ENCODE peak calls at places on chromosomes 7 and 10, in nine cellular contexts. One of them, this sample, is unnamed.

GRCh38 chr10:69051303-69051702 is 36.6 kb upstream of the SRGN start:
- DNase-seq in right atrium auricular region: peak; percentile 68
- DNase-seq in adrenal gland: peak; percentile 41
- DNase-seq in lower lobe of right lung: peak; percentile 76
- DNase-seq in CD4-positive, CD25-positive, alpha-beta regulatory T cell: no peak
- DNase-seq in aorta: no peak
- DNase-seq in suprapubic skin: no peak
- DNase-seq in stomach: no peak
- DNase-seq in heart left ventricle: peak; percentile 45
- DNase-seq in this sample: no peak

GRCh38 chr7:90723866-90724265 is 127.7 kb downstream of the CDK14 start:
- DNase-seq in stomach: no peak
- DNase-seq in heart left ventricle: no peak
- DNase-seq in right atrium auricular region: no peak
- DNase-seq in aorta: no peak
- DNase-seq in adrenal gland: no peak
- DNase-seq in lower lobe of right lung: no peak
- DNase-seq in CD4-positive, CD25-positive, alpha-beta regulatory T cell: no peak
- DNase-seq in suprapubic skin: no peak
- DNase-seq in this sample: no peak

GRCh38 chr7:122756860-122757259 is 54.1 kb upstream of the RNF148 start:
- DNase-seq in right atrium auricular region: no peak
- DNase-seq in aorta: no peak
- DNase-seq in suprapubic skin: no peak
- DNase-seq in CD4-positive, CD25-positive, alpha-beta regulatory T cell: no peak
- DNase-seq in adrenal gland: no peak
- DNase-seq in heart left ventricle: no peak
- DNase-seq in stomach: no peak
- DNase-seq in lower lobe of right lung: no peak
- DNase-seq in this sample: no peak

GRCh38 chr7:1798191-1798590 is 128.1 kb downstream of the ELFN1 start:
- DNase-seq in CD4-positive, CD25-positive, alpha-beta regulatory T cell: no peak
- DNase-seq in suprapubic skin: no peak
- DNase-seq in lower lobe of right lung: no peak
- DNase-seq in aorta: no peak
- DNase-seq in heart left ventricle: no peak
- DNase-seq in stomach: no peak
- DNase-seq in right atrium auricular region: no peak
- DNase-seq in adrenal gland: no peak
- DNase-seq in this sample: no peak

GRCh38 chr10:119542990-119543813 is 683 bp upstream of the RGS10 start:
- DNase-seq in lower lobe of right lung: peak; percentile 70
- DNase-seq in stomach: peak; percentile 47
- DNase-seq in CD4-positive, CD25-positive, alpha-beta regulatory T cell: peak; percentile 46
- DNase-seq in heart left ventricle: peak; percentile 53
- DNase-seq in adrenal gland: peak; percentile 20
- DNase-seq in aorta: peak; percentile 88
- DNase-seq in right atrium auricular region: no peak
- DNase-seq in suprapubic skin: no peak
- DNase-seq in this sample: peak; percentile 68

GRCh38 chr7:104627516-104627915 is 299.1 kb downstream of the LHFPL3 start:
- DNase-seq in stomach: no peak
- DNase-seq in right atrium auricular region: no peak
- DNase-seq in adrenal gland: peak; percentile 28
- DNase-seq in suprapubic skin: no peak
- DNase-seq in heart left ventricle: no peak
- DNase-seq in lower lobe of right lung: no peak
- DNase-seq in CD4-positive, CD25-positive, alpha-beta regulatory T cell: no peak
- DNase-seq in aorta: no peak
- DNase-seq in this sample: no peak

GRCh38 chr10:33643042-33643441 is 308.6 kb upstream of the NRP1 start:
- DNase-seq in lower lobe of right lung: no peak
- DNase-seq in stomach: no peak
- DNase-seq in heart left ventricle: no peak
- DNase-seq in right atrium auricular region: no peak
- DNase-seq in CD4-positive, CD25-positive, alpha-beta regulatory T cell: no peak
- DNase-seq in adrenal gland: no peak
- DNase-seq in suprapubic skin: no peak
- DNase-seq in aorta: no peak
- DNase-seq in this sample: no peak

GRCh38 chr10:44311563-44311905 is 73.4 kb downstream of the CXCL12 start:
- DNase-seq in right atrium auricular region: no peak
- DNase-seq in suprapubic skin: no peak
- DNase-seq in lower lobe of right lung: no peak
- DNase-seq in aorta: no peak
- DNase-seq in heart left ventricle: no peak
- DNase-seq in CD4-positive, CD25-positive, alpha-beta regulatory T cell: no peak
- DNase-seq in stomach: no peak
- DNase-seq in adrenal gland: no peak
- DNase-seq in this sample: no peak

GRCh38 chr10:68049289-68050078 is 25.6 kb downstream of the HERC4 start:
- DNase-seq in CD4-positive, CD25-positive, alpha-beta regulatory T cell: no peak
- DNase-seq in right atrium auricular region: no peak
- DNase-seq in lower lobe of right lung: no peak
- DNase-seq in stomach: no peak
- DNase-seq in aorta: no peak
- DNase-seq in adrenal gland: no peak
- DNase-seq in heart left ventricle: no peak
- DNase-seq in suprapubic skin: no peak
- DNase-seq in this sample: no peak

GRCh38 chr7:28292826-28293528 is 112.4 kb upstream of the JAZF1 start:
- DNase-seq in adrenal gland: no peak
- DNase-seq in heart left ventricle: no peak
- DNase-seq in suprapubic skin: no peak
- DNase-seq in CD4-positive, CD25-positive, alpha-beta regulatory T cell: no peak
- DNase-seq in stomach: no peak
- DNase-seq in lower lobe of right lung: no peak
- DNase-seq in right atrium auricular region: no peak
- DNase-seq in aorta: no peak
- DNase-seq in this sample: no peak

GRCh38 chr7:22443370-22444180 is 56.4 kb downstream of the STEAP1B start:
- DNase-seq in adrenal gland: no peak
- DNase-seq in aorta: no peak
- DNase-seq in suprapubic skin: no peak
- DNase-seq in lower lobe of right lung: no peak
- DNase-seq in stomach: no peak
- DNase-seq in CD4-positive, CD25-positive, alpha-beta regulatory T cell: no peak
- DNase-seq in heart left ventricle: no peak
- DNase-seq in right atrium auricular region: no peak
- DNase-seq in this sample: no peak

GRCh38 chr10:60230892-60231291 is 158.8 kb downstream of the ANK3 start:
- DNase-seq in heart left ventricle: no peak
- DNase-seq in adrenal gland: no peak
- DNase-seq in CD4-positive, CD25-positive, alpha-beta regulatory T cell: no peak
- DNase-seq in aorta: no peak
- DNase-seq in suprapubic skin: no peak
- DNase-seq in lower lobe of right lung: no peak
- DNase-seq in stomach: no peak
- DNase-seq in right atrium auricular region: no peak
- DNase-seq in this sample: no peak

GRCh38 chr10:60237977-60238376 is 151.7 kb downstream of the ANK3 start:
- DNase-seq in suprapubic skin: no peak
- DNase-seq in right atrium auricular region: no peak
- DNase-seq in CD4-positive, CD25-positive, alpha-beta regulatory T cell: no peak
- DNase-seq in stomach: no peak
- DNase-seq in heart left ventricle: no peak
- DNase-seq in lower lobe of right lung: no peak
- DNase-seq in adrenal gland: no peak
- DNase-seq in aorta: no peak
- DNase-seq in this sample: no peak

GRCh38 chr10:60236869-60237524 is 152.7 kb downstream of the ANK3 start:
- DNase-seq in suprapubic skin: no peak
- DNase-seq in heart left ventricle: peak; percentile 73
- DNase-seq in aorta: no peak
- DNase-seq in right atrium auricular region: peak; percentile 65
- DNase-seq in stomach: peak; percentile 44
- DNase-seq in lower lobe of right lung: peak; percentile 77
- DNase-seq in CD4-positive, CD25-positive, alpha-beta regulatory T cell: no peak
- DNase-seq in adrenal gland: peak; percentile 17
- DNase-seq in this sample: no peak

GRCh38 chr10:60235001-60235400 is 154.7 kb downstream of the ANK3 start:
- DNase-seq in suprapubic skin: no peak
- DNase-seq in aorta: no peak
- DNase-seq in heart left ventricle: peak; percentile 40
- DNase-seq in lower lobe of right lung: no peak
- DNase-seq in stomach: no peak
- DNase-seq in adrenal gland: no peak
- DNase-seq in CD4-positive, CD25-positive, alpha-beta regulatory T cell: no peak
- DNase-seq in right atrium auricular region: no peak
- DNase-seq in this sample: no peak

DNA sequence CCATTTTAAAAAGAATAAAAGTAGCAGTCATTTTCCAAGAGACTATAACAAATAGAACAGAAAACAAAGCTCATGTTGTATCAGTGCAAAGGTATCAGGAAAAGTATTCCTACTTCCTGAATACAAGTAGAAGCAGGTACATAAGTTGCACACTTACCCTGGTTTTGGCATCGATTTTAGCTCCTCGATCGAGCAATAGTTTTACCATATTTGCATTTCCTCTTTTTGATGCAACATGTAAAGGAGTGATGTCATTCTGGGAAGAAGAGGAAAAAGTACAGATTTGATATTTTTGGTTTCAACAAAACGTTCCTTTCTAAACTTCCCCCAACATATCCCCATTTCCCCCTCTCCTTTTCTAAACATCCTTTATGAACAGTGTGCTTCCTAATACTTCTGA is 155.1 kb downstream of the ANK3 start:
- DNase-seq in suprapubic skin: no peak
- DNase-seq in CD4-positive, CD25-positive, alpha-beta regulatory T cell: no peak
- DNase-seq in lower lobe of right lung: no peak
- DNase-seq in stomach: no peak
- DNase-seq in heart left ventricle: no peak
- DNase-seq in aorta: no peak
- DNase-seq in adrenal gland: no peak
- DNase-seq in right atrium auricular region: no peak
- DNase-seq in this sample: no peak
- H3K4me1 ChIP-seq in suprapubic skin: peaks cover 19% of the 10 kb centered on the region
- H3K4me1 ChIP-seq in CD4-positive, CD25-positive, alpha-beta regulatory T cell: peaks cover 6% of the 10 kb centered on the region
- H3K4me1 ChIP-seq in lower lobe of right lung: peaks cover 21% of the 10 kb centered on the region
- H3K4me1 ChIP-seq in stomach: peaks cover 13% of the 10 kb centered on the region
- H3K4me1 ChIP-seq in heart left ventricle: peaks cover 8% of the 10 kb centered on the region
- H3K4me1 ChIP-seq in aorta: no peaks in the 10 kb centered on the region
- H3K4me1 ChIP-seq in adrenal gland: no peaks in the 10 kb centered on the region
- H3K4me1 ChIP-seq in right atrium auricular region: peaks cover 43% of the 10 kb centered on the region
- H3K4me1 ChIP-seq in this sample: no peaks in the 10 kb centered on the region

DNA sequence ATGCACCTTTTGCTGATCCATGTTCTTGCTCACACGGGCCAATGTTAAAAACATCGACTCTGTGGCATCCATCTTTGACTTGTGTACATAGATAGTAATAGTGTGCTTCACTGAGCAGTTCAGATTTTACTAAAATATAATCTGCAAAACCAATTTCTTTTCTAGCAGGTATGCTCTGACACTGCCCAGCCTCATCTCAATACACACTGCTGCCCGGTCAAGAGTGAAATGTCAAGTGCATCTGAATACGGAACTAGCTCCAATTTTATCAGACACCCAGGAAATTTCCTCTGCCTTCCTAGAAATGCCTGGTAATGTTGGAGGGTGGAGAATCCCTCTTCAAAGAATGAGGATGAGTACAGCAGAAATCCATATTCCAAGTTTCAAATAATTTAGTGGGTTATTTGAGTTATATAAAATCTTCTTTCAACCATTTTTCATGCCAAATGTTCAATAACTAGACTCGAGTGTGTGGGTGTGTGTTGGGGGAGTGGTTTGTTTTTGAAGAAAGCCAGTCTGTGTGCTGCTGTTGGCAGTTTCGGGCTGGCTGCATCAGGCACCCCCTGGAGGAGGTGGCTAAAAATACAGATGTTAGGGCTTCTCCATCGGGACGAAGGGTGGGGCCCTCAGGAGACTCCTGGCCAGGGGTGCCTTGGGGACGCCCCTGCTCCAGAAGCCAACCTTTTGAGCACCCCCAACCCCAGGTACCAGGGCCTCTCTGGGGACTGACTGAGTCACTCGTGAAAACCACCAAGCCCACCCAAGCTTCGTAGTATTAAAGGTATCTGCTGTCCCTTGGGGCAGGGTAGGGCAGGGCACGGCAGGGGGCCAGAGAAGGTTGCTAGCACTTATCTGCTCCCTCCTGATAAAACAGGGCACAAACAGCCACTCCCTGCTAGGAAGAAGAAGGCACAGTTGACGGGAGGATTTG is 15.4 kb downstream of the CTBP2 start:
- DNase-seq in right atrium auricular region: no peak
- DNase-seq in stomach: no peak
- DNase-seq in heart left ventricle: peak; percentile 65
- DNase-seq in suprapubic skin: no peak
- DNase-seq in aorta: peak; percentile 77
- DNase-seq in adrenal gland: no peak
- DNase-seq in lower lobe of right lung: peak; percentile 59
- DNase-seq in CD4-positive, CD25-positive, alpha-beta regulatory T cell: no peak
- DNase-seq in this sample: no peak
- H3K4me1 ChIP-seq in right atrium auricular region: peaks cover 78% of the 10 kb centered on the region
- H3K4me1 ChIP-seq in stomach: peaks cover 71% of the 10 kb centered on the region
- H3K4me1 ChIP-seq in heart left ventricle: peaks cover 38% of the 10 kb centered on the region
- H3K4me1 ChIP-seq in suprapubic skin: peaks cover 61% of the 10 kb centered on the region
- H3K4me1 ChIP-seq in aorta: no peaks in the 10 kb centered on the region
- H3K4me1 ChIP-seq in adrenal gland: peaks cover 37% of the 10 kb centered on the region
- H3K4me1 ChIP-seq in lower lobe of right lung: peaks cover 67% of the 10 kb centered on the region
- H3K4me1 ChIP-seq in CD4-positive, CD25-positive, alpha-beta regulatory T cell: no peaks in the 10 kb centered on the region
- H3K4me1 ChIP-seq in this sample: no peaks in the 10 kb centered on the region

DNA sequence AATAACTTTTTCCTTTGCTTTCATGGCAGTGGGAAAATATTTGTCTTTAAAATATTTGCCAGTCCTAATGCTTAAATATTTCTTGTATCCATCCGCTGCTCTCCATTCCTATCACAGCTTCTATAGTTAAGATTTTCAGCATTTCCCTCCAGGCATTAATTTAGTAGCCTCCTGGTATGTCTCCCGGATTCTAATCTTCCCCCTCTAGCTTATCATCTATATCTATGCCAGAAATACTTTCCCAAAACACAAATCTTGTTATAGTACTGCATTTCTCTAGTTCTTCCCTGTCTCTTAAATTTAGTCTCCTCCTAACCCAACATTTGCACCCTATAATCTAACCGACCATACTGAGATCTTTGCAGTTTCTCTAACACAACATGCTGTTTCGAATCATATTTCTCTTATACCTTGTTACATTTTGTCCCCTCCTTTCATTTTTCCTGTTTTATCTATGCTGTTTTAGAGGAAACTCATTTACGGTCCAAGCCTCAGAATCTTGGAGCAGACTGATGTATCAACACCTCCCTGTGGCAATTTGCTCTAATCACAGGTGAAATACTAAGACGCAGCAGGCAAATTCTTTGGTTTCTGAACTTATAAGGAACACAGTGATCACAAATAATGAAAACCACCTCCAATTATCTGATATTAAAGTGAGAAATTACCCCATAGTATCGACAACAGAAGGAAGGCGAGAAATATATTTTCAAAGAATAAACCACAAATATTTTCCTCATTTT is 10.3 kb downstream of the CNTNAP2 start:
- DNase-seq in lower lobe of right lung: no peak
- DNase-seq in CD4-positive, CD25-positive, alpha-beta regulatory T cell: no peak
- DNase-seq in aorta: no peak
- DNase-seq in suprapubic skin: no peak
- DNase-seq in heart left ventricle: no peak
- DNase-seq in adrenal gland: no peak
- DNase-seq in stomach: no peak
- DNase-seq in right atrium auricular region: no peak
- DNase-seq in this sample: no peak
- H3K4me1 ChIP-seq in lower lobe of right lung: no peaks in the 10 kb centered on the region
- H3K4me1 ChIP-seq in CD4-positive, CD25-positive, alpha-beta regulatory T cell: no peaks in the 10 kb centered on the region
- H3K4me1 ChIP-seq in aorta: no peaks in the 10 kb centered on the region
- H3K4me1 ChIP-seq in suprapubic skin: no peaks in the 10 kb centered on the region
- H3K4me1 ChIP-seq in heart left ventricle: no peaks in the 10 kb centered on the region
- H3K4me1 ChIP-seq in adrenal gland: no peaks in the 10 kb centered on the region
- H3K4me1 ChIP-seq in stomach: no peaks in the 10 kb centered on the region
- H3K4me1 ChIP-seq in right atrium auricular region: no peaks in the 10 kb centered on the region
- H3K4me1 ChIP-seq in this sample: no peaks in the 10 kb centered on the region

GRCh38 chr10:88074971-88075370 is 211.5 kb downstream of the PTEN start:
- DNase-seq in right atrium auricular region: no peak
- DNase-seq in aorta: no peak
- DNase-seq in suprapubic skin: no peak
- DNase-seq in lower lobe of right lung: no peak
- DNase-seq in CD4-positive, CD25-positive, alpha-beta regulatory T cell: no peak
- DNase-seq in heart left ventricle: no peak
- DNase-seq in stomach: no peak
- DNase-seq in adrenal gland: no peak
- DNase-seq in this sample: no peak
- H3K4me1 ChIP-seq in right atrium auricular region: peaks cover 3% of the 10 kb centered on the region
- H3K4me1 ChIP-seq in aorta: no peaks in the 10 kb centered on the region
- H3K4me1 ChIP-seq in suprapubic skin: peaks cover 7% of the 10 kb centered on the region
- H3K4me1 ChIP-seq in lower lobe of right lung: peaks cover 26% of the 10 kb centered on the region
- H3K4me1 ChIP-seq in CD4-positive, CD25-positive, alpha-beta regulatory T cell: no peaks in the 10 kb centered on the region
- H3K4me1 ChIP-seq in heart left ventricle: no peaks in the 10 kb centered on the region
- H3K4me1 ChIP-seq in stomach: peaks cover 4% of the 10 kb centered on the region
- H3K4me1 ChIP-seq in adrenal gland: no peaks in the 10 kb centered on the region
- H3K4me1 ChIP-seq in this sample: no peaks in the 10 kb centered on the region

This sample was measured in CD8-positive, alpha-beta T cell.